ENCODE peak calls at places on chromosomes 5 and 9, in seven cellular contexts. One of them, this sample, is unnamed.

GRCh38 chr5:54062958-54063357 is 247.4 kb downstream of the ARL15 start:
- DNase-seq in breast epithelium: no peak
- DNase-seq in esophagus squamous epithelium: no peak
- DNase-seq in astrocyte of the spinal cord: peak
- DNase-seq in adrenal gland: no peak
- DNase-seq in cardiac fibroblast: peak
- DNase-seq in thyroid gland: no peak
- DNase-seq in this sample: no peak

GRCh38 chr9:99722852-99723251 is 98.8 kb upstream of the NR4A3 start:
- DNase-seq in breast epithelium: no peak
- DNase-seq in esophagus squamous epithelium: no peak
- DNase-seq in astrocyte of the spinal cord: no peak
- DNase-seq in adrenal gland: no peak
- DNase-seq in cardiac fibroblast: no peak
- DNase-seq in thyroid gland: no peak
- DNase-seq in this sample: no peak

GRCh38 chr9:99359336-99359735 is 137.3 kb downstream of the SEC61B start:
- DNase-seq in breast epithelium: no peak
- DNase-seq in esophagus squamous epithelium: no peak
- DNase-seq in astrocyte of the spinal cord: no peak
- DNase-seq in adrenal gland: no peak
- DNase-seq in cardiac fibroblast: no peak
- DNase-seq in thyroid gland: no peak
- DNase-seq in this sample: no peak

GRCh38 chr9:1460143-1460769 is 410.1 kb downstream of the DMRT2 start:
- DNase-seq in breast epithelium: no peak
- DNase-seq in esophagus squamous epithelium: no peak
- DNase-seq in astrocyte of the spinal cord: no peak
- DNase-seq in adrenal gland: no peak
- DNase-seq in cardiac fibroblast: no peak
- DNase-seq in thyroid gland: no peak
- DNase-seq in this sample: no peak

GRCh38 chr5:75108931-75109596 is 56.7 kb upstream of the GCNT4 start:
- DNase-seq in breast epithelium: no peak
- DNase-seq in esophagus squamous epithelium: no peak
- DNase-seq in astrocyte of the spinal cord: no peak
- DNase-seq in adrenal gland: no peak
- DNase-seq in cardiac fibroblast: no peak
- DNase-seq in thyroid gland: no peak
- DNase-seq in this sample: no peak

GRCh38 chr5:180786398-180787005 is 16.1 kb downstream of the MGAT1 start:
- DNase-seq in breast epithelium: no peak
- DNase-seq in esophagus squamous epithelium: no peak
- DNase-seq in astrocyte of the spinal cord: peak
- DNase-seq in adrenal gland: no peak
- DNase-seq in cardiac fibroblast: no peak
- DNase-seq in thyroid gland: no peak
- DNase-seq in this sample: no peak

GRCh38 chr5:107955321-107955720 is 284.6 kb upstream of the EFNA5 start:
- DNase-seq in breast epithelium: no peak
- DNase-seq in esophagus squamous epithelium: no peak
- DNase-seq in astrocyte of the spinal cord: no peak
- DNase-seq in adrenal gland: no peak
- DNase-seq in cardiac fibroblast: no peak
- DNase-seq in thyroid gland: no peak
- DNase-seq in this sample: no peak

GRCh38 chr9:73402081-73403028 is 250.7 kb downstream of the ANXA1 start:
- DNase-seq in breast epithelium: no peak
- DNase-seq in esophagus squamous epithelium: no peak
- DNase-seq in astrocyte of the spinal cord: no peak
- DNase-seq in adrenal gland: no peak
- DNase-seq in cardiac fibroblast: no peak
- DNase-seq in thyroid gland: no peak
- DNase-seq in this sample: no peak

GRCh38 chr9:129813661-129814060 is 10.3 kb downstream of the TOR1A start:
- DNase-seq in breast epithelium: no peak
- DNase-seq in esophagus squamous epithelium: no peak
- DNase-seq in astrocyte of the spinal cord: no peak
- DNase-seq in adrenal gland: no peak
- DNase-seq in cardiac fibroblast: no peak
- DNase-seq in thyroid gland: no peak
- DNase-seq in this sample: no peak

GRCh38 chr5:66021585-66021984 is 95.2 kb downstream of the ERBIN start:
- DNase-seq in breast epithelium: no peak
- DNase-seq in esophagus squamous epithelium: no peak
- DNase-seq in astrocyte of the spinal cord: no peak
- DNase-seq in adrenal gland: no peak
- DNase-seq in cardiac fibroblast: no peak
- DNase-seq in thyroid gland: no peak
- DNase-seq in this sample: no peak

GRCh38 chr5:4561403-4561802 is 578.7 kb upstream of the ADAMTS16 start:
- DNase-seq in breast epithelium: no peak
- DNase-seq in esophagus squamous epithelium: no peak
- DNase-seq in astrocyte of the spinal cord: no peak
- DNase-seq in adrenal gland: no peak
- DNase-seq in cardiac fibroblast: no peak
- DNase-seq in thyroid gland: no peak
- DNase-seq in this sample: no peak

GRCh38 chr5:59021286-59021673 is 438.4 kb downstream of the RAB3C start:
- DNase-seq in breast epithelium: no peak
- DNase-seq in esophagus squamous epithelium: no peak
- DNase-seq in astrocyte of the spinal cord: peak
- DNase-seq in adrenal gland: no peak
- DNase-seq in cardiac fibroblast: no peak
- DNase-seq in thyroid gland: no peak
- DNase-seq in this sample: no peak

GRCh38 chr9:113650207-113651131 is 186.9 kb downstream of the RGS3 start:
- DNase-seq in breast epithelium: no peak
- DNase-seq in esophagus squamous epithelium: no peak
- DNase-seq in astrocyte of the spinal cord: peak
- DNase-seq in adrenal gland: no peak
- DNase-seq in cardiac fibroblast: peak
- DNase-seq in thyroid gland: peak
- DNase-seq in this sample: no peak

GRCh38 chr9:132268725-132269352 is 85.9 kb downstream of the SETX start:
- DNase-seq in breast epithelium: peak
- DNase-seq in esophagus squamous epithelium: no peak
- DNase-seq in astrocyte of the spinal cord: peak
- DNase-seq in adrenal gland: peak
- DNase-seq in cardiac fibroblast: peak
- DNase-seq in thyroid gland: peak
- DNase-seq in this sample: peak

GRCh38 chr5:96072138-96072790 is 110.6 kb upstream of the ELL2 start:
- DNase-seq in breast epithelium: no peak
- DNase-seq in esophagus squamous epithelium: no peak
- DNase-seq in astrocyte of the spinal cord: no peak
- DNase-seq in adrenal gland: no peak
- DNase-seq in cardiac fibroblast: no peak
- DNase-seq in thyroid gland: peak
- DNase-seq in this sample: no peak

GRCh38 chr9:107639426-107639825 is 149.9 kb upstream of the KLF4 start:
- DNase-seq in breast epithelium: no peak
- DNase-seq in esophagus squamous epithelium: no peak
- DNase-seq in astrocyte of the spinal cord: no peak
- DNase-seq in adrenal gland: no peak
- DNase-seq in cardiac fibroblast: peak
- DNase-seq in thyroid gland: no peak
- DNase-seq in this sample: no peak

GRCh38 chr9:107636596-107637405 is 147.2 kb upstream of the KLF4 start:
- DNase-seq in breast epithelium: no peak
- DNase-seq in esophagus squamous epithelium: no peak
- DNase-seq in astrocyte of the spinal cord: no peak
- DNase-seq in adrenal gland: no peak
- DNase-seq in cardiac fibroblast: no peak
- DNase-seq in thyroid gland: no peak
- DNase-seq in this sample: no peak

GRCh38 chr9:107638496-107638895 is 148.9 kb upstream of the KLF4 start:
- DNase-seq in breast epithelium: no peak
- DNase-seq in esophagus squamous epithelium: no peak
- DNase-seq in astrocyte of the spinal cord: peak
- DNase-seq in adrenal gland: no peak
- DNase-seq in cardiac fibroblast: peak
- DNase-seq in thyroid gland: no peak
- DNase-seq in this sample: no peak

GRCh38 chr9:107638922-107639321 is 149.4 kb upstream of the KLF4 start:
- DNase-seq in breast epithelium: peak
- DNase-seq in esophagus squamous epithelium: no peak
- DNase-seq in astrocyte of the spinal cord: peak
- DNase-seq in adrenal gland: peak
- DNase-seq in cardiac fibroblast: peak
- DNase-seq in thyroid gland: peak
- DNase-seq in this sample: no peak

DNA sequence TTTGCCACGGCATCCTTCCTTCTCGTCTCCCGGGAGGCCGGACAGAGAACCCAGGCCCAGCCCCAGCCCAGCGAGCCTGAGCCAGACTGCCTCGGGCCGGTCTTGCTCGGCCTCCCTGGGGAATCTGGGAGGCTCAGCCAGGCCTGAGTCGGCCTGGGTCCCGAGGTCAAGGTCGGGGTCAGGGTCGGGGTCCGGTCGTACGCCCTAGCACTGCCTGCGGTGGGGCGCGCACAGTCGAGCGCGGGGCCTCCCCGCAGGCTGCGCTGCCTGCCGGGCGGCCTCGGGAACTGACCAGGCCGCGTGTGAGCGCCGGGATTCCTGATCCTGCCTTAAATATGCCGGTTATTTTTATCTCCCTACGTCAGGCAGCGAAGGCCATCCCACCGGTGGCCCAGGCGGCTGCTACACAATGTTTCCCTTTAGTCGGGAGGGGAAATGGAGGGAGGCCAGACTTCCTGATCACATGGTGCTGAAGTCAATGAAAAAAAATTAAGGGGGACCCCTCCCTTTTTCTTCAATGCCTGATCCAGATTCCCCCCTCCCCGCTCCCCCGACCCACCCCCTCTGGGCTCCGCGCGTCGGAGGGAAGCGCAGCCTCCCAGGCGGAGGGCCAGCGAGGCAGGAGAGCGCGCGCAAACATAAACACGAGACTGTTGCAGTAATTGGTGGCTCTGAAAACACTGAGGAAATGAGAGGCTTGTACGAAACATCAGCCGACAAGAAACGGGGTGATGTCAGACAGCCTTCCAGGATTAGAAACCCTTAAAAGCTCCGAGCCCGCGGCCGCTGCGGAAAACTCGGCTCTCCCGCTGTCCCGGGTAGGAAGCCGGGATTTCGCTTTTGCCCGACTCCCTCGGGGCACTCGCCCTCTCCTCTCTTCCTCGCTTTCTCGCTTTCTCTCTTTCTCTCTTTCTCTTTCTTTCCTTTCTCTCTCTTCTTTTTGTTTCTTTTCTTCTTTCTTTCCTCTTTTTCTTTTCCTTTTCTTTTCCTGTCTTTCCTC is 148.2 kb upstream of the KLF4 start:
- DNase-seq in breast epithelium: peak
- DNase-seq in esophagus squamous epithelium: peak
- DNase-seq in astrocyte of the spinal cord: peak
- DNase-seq in adrenal gland: peak
- DNase-seq in cardiac fibroblast: peak
- DNase-seq in thyroid gland: peak
- DNase-seq in this sample: peak
- TF ChIP-seq CTCF in breast epithelium: no peak
- TF ChIP-seq CTCF in esophagus squamous epithelium: peak
- TF ChIP-seq CTCF in astrocyte of the spinal cord: no peak
- TF ChIP-seq CTCF in adrenal gland: peak
- TF ChIP-seq CTCF in cardiac fibroblast: no peak
- TF ChIP-seq CTCF in thyroid gland: no peak
- TF ChIP-seq CTCF in this sample: no peak

DNA sequence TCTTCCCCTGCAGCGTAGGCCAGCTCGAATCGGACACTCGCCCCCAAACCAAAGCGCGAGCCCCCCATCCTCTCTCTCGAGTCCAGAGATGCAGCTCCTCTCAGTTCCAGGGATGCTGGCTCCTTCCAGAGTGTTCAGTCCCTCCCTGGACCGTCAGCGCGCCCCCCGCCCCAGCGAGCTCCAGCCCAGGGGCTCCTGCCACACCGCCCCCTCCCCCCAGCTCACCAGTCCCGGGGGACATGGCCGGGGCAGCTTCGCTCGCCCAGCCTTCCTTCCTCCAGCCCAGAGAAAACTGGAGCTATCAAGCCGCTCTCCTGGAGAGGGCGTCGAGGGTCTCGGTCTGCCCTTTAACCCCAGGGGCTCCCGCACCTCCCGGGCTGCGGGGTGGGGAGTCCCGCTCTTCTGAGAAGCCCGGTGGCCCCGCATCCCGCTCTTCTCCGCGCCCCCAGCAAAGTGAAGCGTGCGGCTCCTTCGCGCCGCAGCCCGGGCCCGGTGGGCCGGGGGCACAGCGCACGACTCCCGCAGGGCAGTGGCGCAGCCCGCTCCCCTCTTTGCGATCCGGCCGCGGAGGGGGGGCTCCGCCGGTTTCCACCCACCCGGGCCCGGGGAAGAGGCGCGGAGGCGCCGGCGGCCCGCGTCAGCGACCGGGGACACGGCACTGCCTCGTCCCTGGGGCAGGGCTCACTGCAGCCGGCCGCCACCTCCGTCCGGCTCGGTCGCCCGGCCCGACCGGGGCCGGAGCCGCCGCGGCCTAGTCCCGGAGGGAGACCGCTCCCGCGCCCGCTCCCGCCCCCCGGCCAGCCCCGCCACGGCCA is 585 bp downstream of the MIER3 start:
- DNase-seq in breast epithelium: no peak
- DNase-seq in esophagus squamous epithelium: no peak
- DNase-seq in astrocyte of the spinal cord: peak
- DNase-seq in adrenal gland: peak
- DNase-seq in cardiac fibroblast: peak
- DNase-seq in thyroid gland: peak
- DNase-seq in this sample: no peak
- TF ChIP-seq CTCF in breast epithelium: no peak
- TF ChIP-seq CTCF in esophagus squamous epithelium: no peak
- TF ChIP-seq CTCF in astrocyte of the spinal cord: no peak
- TF ChIP-seq CTCF in adrenal gland: no peak
- TF ChIP-seq CTCF in cardiac fibroblast: no peak
- TF ChIP-seq CTCF in thyroid gland: no peak
- TF ChIP-seq CTCF in this sample: no peak

GRCh38 chr5:142501890-142502289 is 177.1 kb upstream of the SPRY4 start:
- DNase-seq in breast epithelium: no peak
- DNase-seq in esophagus squamous epithelium: no peak
- DNase-seq in astrocyte of the spinal cord: no peak
- DNase-seq in adrenal gland: no peak
- DNase-seq in cardiac fibroblast: no peak
- DNase-seq in thyroid gland: no peak
- DNase-seq in this sample: no peak
- TF ChIP-seq CTCF in breast epithelium: no peak
- TF ChIP-seq CTCF in esophagus squamous epithelium: no peak
- TF ChIP-seq CTCF in astrocyte of the spinal cord: no peak
- TF ChIP-seq CTCF in adrenal gland: no peak
- TF ChIP-seq CTCF in cardiac fibroblast: no peak
- TF ChIP-seq CTCF in thyroid gland: no peak
- TF ChIP-seq CTCF in this sample: no peak

GRCh38 chr5:6435356-6435755 is 13.3 kb upstream of the UBE2QL1 start:
- DNase-seq in breast epithelium: no peak
- DNase-seq in esophagus squamous epithelium: no peak
- DNase-seq in astrocyte of the spinal cord: no peak
- DNase-seq in adrenal gland: peak
- DNase-seq in cardiac fibroblast: peak
- DNase-seq in thyroid gland: peak
- DNase-seq in this sample: no peak
- TF ChIP-seq CTCF in breast epithelium: no peak
- TF ChIP-seq CTCF in esophagus squamous epithelium: no peak
- TF ChIP-seq CTCF in astrocyte of the spinal cord: peak
- TF ChIP-seq CTCF in adrenal gland: no peak
- TF ChIP-seq CTCF in cardiac fibroblast: no peak
- TF ChIP-seq CTCF in thyroid gland: no peak
- TF ChIP-seq CTCF in this sample: no peak

This sample was measured in activated B cell treated with CpG ODN at 0.5 μM for 24 hours.